ENCODE peak calls at places on chromosome 18, in eight cellular contexts. One of them, this sample, is unnamed.

GRCh38 chr18:32576296-32576916 is 105.7 kb upstream of the GAREM1 start:
- DNase-seq in left ventricle myocardium inferior: no peak
- DNase-seq in AG10803: no peak
- DNase-seq in activated gamma-delta T cell treated with Interleukin-2 at 50 U/mL for 16 hours: no peak
- DNase-seq in occipital lobe: peak
- DNase-seq in A549: peak
- DNase-seq in foreskin fibroblast: no peak
- DNase-seq in stimulated activated CD8-positive, alpha-beta memory T cell treated with anti-CD3 and anti-CD28 coated beads, Interleukin-4, amount 100 ng/mL, for 24 hours: no peak
- DNase-seq in this sample: no peak

GRCh38 chr18:59180150-59180845 is 39.7 kb upstream of the GRP start:
- DNase-seq in A549: no peak
- DNase-seq in left ventricle myocardium inferior: no peak
- DNase-seq in AG10803: peak
- DNase-seq in foreskin fibroblast: peak
- DNase-seq in occipital lobe: no peak
- DNase-seq in stimulated activated CD8-positive, alpha-beta memory T cell treated with anti-CD3 and anti-CD28 coated beads, Interleukin-4, amount 100 ng/mL, for 24 hours: no peak
- DNase-seq in activated gamma-delta T cell treated with Interleukin-2 at 50 U/mL for 16 hours: no peak
- DNase-seq in this sample: no peak

GRCh38 chr18:62445386-62445917 is 77.4 kb upstream of the ZCCHC2 start:
- DNase-seq in stimulated activated CD8-positive, alpha-beta memory T cell treated with anti-CD3 and anti-CD28 coated beads, Interleukin-4, amount 100 ng/mL, for 24 hours: no peak
- DNase-seq in left ventricle myocardium inferior: no peak
- DNase-seq in foreskin fibroblast: no peak
- DNase-seq in activated gamma-delta T cell treated with Interleukin-2 at 50 U/mL for 16 hours: no peak
- DNase-seq in AG10803: no peak
- DNase-seq in occipital lobe: no peak
- DNase-seq in A549: no peak
- DNase-seq in this sample: peak

GRCh38 chr18:63505566-63506335 is 29.0 kb downstream of the SERPINB5 start:
- DNase-seq in stimulated activated CD8-positive, alpha-beta memory T cell treated with anti-CD3 and anti-CD28 coated beads, Interleukin-4, amount 100 ng/mL, for 24 hours: no peak
- DNase-seq in AG10803: peak
- DNase-seq in A549: peak
- DNase-seq in left ventricle myocardium inferior: no peak
- DNase-seq in activated gamma-delta T cell treated with Interleukin-2 at 50 U/mL for 16 hours: no peak
- DNase-seq in occipital lobe: no peak
- DNase-seq in foreskin fibroblast: peak
- DNase-seq in this sample: no peak

GRCh38 chr18:44568986-44569385 is 111.7 kb upstream of the SETBP1 start:
- DNase-seq in left ventricle myocardium inferior: no peak
- DNase-seq in stimulated activated CD8-positive, alpha-beta memory T cell treated with anti-CD3 and anti-CD28 coated beads, Interleukin-4, amount 100 ng/mL, for 24 hours: no peak
- DNase-seq in activated gamma-delta T cell treated with Interleukin-2 at 50 U/mL for 16 hours: no peak
- DNase-seq in foreskin fibroblast: peak
- DNase-seq in AG10803: peak
- DNase-seq in occipital lobe: no peak
- DNase-seq in A549: no peak
- DNase-seq in this sample: no peak

GRCh38 chr18:11268691-11269686 is 119.6 kb upstream of the PIEZO2 start:
- DNase-seq in stimulated activated CD8-positive, alpha-beta memory T cell treated with anti-CD3 and anti-CD28 coated beads, Interleukin-4, amount 100 ng/mL, for 24 hours: no peak
- DNase-seq in occipital lobe: no peak
- DNase-seq in left ventricle myocardium inferior: no peak
- DNase-seq in AG10803: peak
- DNase-seq in activated gamma-delta T cell treated with Interleukin-2 at 50 U/mL for 16 hours: no peak
- DNase-seq in A549: no peak
- DNase-seq in foreskin fibroblast: no peak
- DNase-seq in this sample: no peak

GRCh38 chr18:54805571-54806334 is 22.5 kb upstream of the RAB27B start:
- DNase-seq in stimulated activated CD8-positive, alpha-beta memory T cell treated with anti-CD3 and anti-CD28 coated beads, Interleukin-4, amount 100 ng/mL, for 24 hours: no peak
- DNase-seq in AG10803: peak
- DNase-seq in occipital lobe: no peak
- DNase-seq in foreskin fibroblast: peak
- DNase-seq in activated gamma-delta T cell treated with Interleukin-2 at 50 U/mL for 16 hours: no peak
- DNase-seq in left ventricle myocardium inferior: no peak
- DNase-seq in A549: peak
- DNase-seq in this sample: no peak

GRCh38 chr18:48393776-48394175 is 15.4 kb downstream of the ZBTB7C start:
- DNase-seq in stimulated activated CD8-positive, alpha-beta memory T cell treated with anti-CD3 and anti-CD28 coated beads, Interleukin-4, amount 100 ng/mL, for 24 hours: no peak
- DNase-seq in AG10803: no peak
- DNase-seq in foreskin fibroblast: no peak
- DNase-seq in A549: no peak
- DNase-seq in occipital lobe: no peak
- DNase-seq in left ventricle myocardium inferior: no peak
- DNase-seq in activated gamma-delta T cell treated with Interleukin-2 at 50 U/mL for 16 hours: no peak
- DNase-seq in this sample: no peak

GRCh38 chr18:4106407-4107033 is 348.6 kb downstream of the DLGAP1 start:
- DNase-seq in activated gamma-delta T cell treated with Interleukin-2 at 50 U/mL for 16 hours: peak
- DNase-seq in A549: peak
- DNase-seq in stimulated activated CD8-positive, alpha-beta memory T cell treated with anti-CD3 and anti-CD28 coated beads, Interleukin-4, amount 100 ng/mL, for 24 hours: peak
- DNase-seq in foreskin fibroblast: no peak
- DNase-seq in left ventricle myocardium inferior: peak
- DNase-seq in AG10803: peak
- DNase-seq in occipital lobe: peak
- DNase-seq in this sample: peak

GRCh38 chr18:76328145-76328544 is 166.9 kb downstream of the ZNF516 start:
- DNase-seq in occipital lobe: no peak
- DNase-seq in activated gamma-delta T cell treated with Interleukin-2 at 50 U/mL for 16 hours: no peak
- DNase-seq in stimulated activated CD8-positive, alpha-beta memory T cell treated with anti-CD3 and anti-CD28 coated beads, Interleukin-4, amount 100 ng/mL, for 24 hours: no peak
- DNase-seq in left ventricle myocardium inferior: no peak
- DNase-seq in foreskin fibroblast: no peak
- DNase-seq in A549: no peak
- DNase-seq in AG10803: no peak
- DNase-seq in this sample: no peak

GRCh38 chr18:50802133-50802532 is 17.7 kb downstream of the MRO start:
- DNase-seq in A549: no peak
- DNase-seq in activated gamma-delta T cell treated with Interleukin-2 at 50 U/mL for 16 hours: no peak
- DNase-seq in occipital lobe: no peak
- DNase-seq in left ventricle myocardium inferior: no peak
- DNase-seq in stimulated activated CD8-positive, alpha-beta memory T cell treated with anti-CD3 and anti-CD28 coated beads, Interleukin-4, amount 100 ng/mL, for 24 hours: no peak
- DNase-seq in foreskin fibroblast: no peak
- DNase-seq in AG10803: no peak
- DNase-seq in this sample: no peak

GRCh38 chr18:8742382-8743361 is 37.3 kb downstream of the MTCL1 start:
- DNase-seq in stimulated activated CD8-positive, alpha-beta memory T cell treated with anti-CD3 and anti-CD28 coated beads, Interleukin-4, amount 100 ng/mL, for 24 hours: no peak
- DNase-seq in activated gamma-delta T cell treated with Interleukin-2 at 50 U/mL for 16 hours: no peak
- DNase-seq in AG10803: no peak
- DNase-seq in occipital lobe: no peak
- DNase-seq in foreskin fibroblast: no peak
- DNase-seq in left ventricle myocardium inferior: no peak
- DNase-seq in A549: no peak
- DNase-seq in this sample: no peak

GRCh38 chr18:9417081-9417841 is 58.1 kb upstream of the RALBP1 start:
- DNase-seq in AG10803: peak
- DNase-seq in occipital lobe: no peak
- DNase-seq in activated gamma-delta T cell treated with Interleukin-2 at 50 U/mL for 16 hours: no peak
- DNase-seq in foreskin fibroblast: peak
- DNase-seq in stimulated activated CD8-positive, alpha-beta memory T cell treated with anti-CD3 and anti-CD28 coated beads, Interleukin-4, amount 100 ng/mL, for 24 hours: no peak
- DNase-seq in A549: no peak
- DNase-seq in left ventricle myocardium inferior: peak
- DNase-seq in this sample: no peak

GRCh38 chr18:3451989-3452749 is 2.2 kb downstream of the TGIF1 start:
- DNase-seq in left ventricle myocardium inferior: peak
- DNase-seq in foreskin fibroblast: no peak
- DNase-seq in occipital lobe: no peak
- DNase-seq in AG10803: peak
- DNase-seq in A549: peak
- DNase-seq in stimulated activated CD8-positive, alpha-beta memory T cell treated with anti-CD3 and anti-CD28 coated beads, Interleukin-4, amount 100 ng/mL, for 24 hours: no peak
- DNase-seq in activated gamma-delta T cell treated with Interleukin-2 at 50 U/mL for 16 hours: peak
- DNase-seq in this sample: no peak

This sample was measured in right atrium auricular region.